ENCODE peak calls at places on chromosomes 16 and 17, in eight cellular contexts. D, N, Y, P, F, I, M and E are unnamed samples. For H3K4me1, the result is how much of the 10 kb centered on the place peaks cover.

GRCh38 chr17:42853004-42853403 is 2.0 kb downstream of the AOC3 start:
- DNase-seq in D (no peak), N (no peak), Y (no peak), P (no peak), F (no peak), I (no peak), M (no peak), E (no peak)

GRCh38 chr17:64348666-64349065 is 42.0 kb downstream of the PECAM1 start:
- DNase-seq in D (no peak), N (no peak), Y (no peak), P (no peak), F (no peak), I (no peak), M (no peak), E (no peak)

GRCh38 chr17:43211480-43212402 is at the start of gene TMEM106A:
- DNase-seq in D (peak), N (peak), Y (peak), P (peak), F (peak), I (peak), M (peak), E (peak)

GRCh38 chr16:11138026-11138768 is 117.8 kb downstream of the SOCS1 start:
- DNase-seq in D (no peak), N (no peak), Y (no peak), P (peak), F (no peak), I (no peak), M (no peak), E (no peak)

GRCh38 chr16:11056989-11057645 is 112.8 kb downstream of the CLEC16A start:
- DNase-seq in D (no peak), N (peak), Y (no peak), P (no peak), F (no peak), I (no peak), M (no peak), E (no peak)

GRCh38 chr16:70685938-70686375 is at the start of gene MTSS2:
- DNase-seq in D (no peak), N (peak), Y (peak), P (peak), F (peak), I (peak), M (peak), E (peak)

GRCh38 chr17:36934144-36934758 is 3.0 kb upstream of the LHX1 start:
- DNase-seq in D (no peak), N (no peak), Y (no peak), P (peak), F (peak), I (no peak), M (no peak), E (peak)

GRCh38 chr17:65697661-65698060 is 136.2 kb upstream of the AXIN2 start:
- DNase-seq in D (no peak), N (no peak), Y (no peak), P (no peak), F (no peak), I (no peak), M (no peak), E (no peak)

GRCh38 chr16:49970818-49971431 is 54.1 kb upstream of the CNEP1R1 start:
- DNase-seq in D (no peak), N (no peak), Y (no peak), P (no peak), F (no peak), I (no peak), M (no peak), E (no peak)

GRCh38 chr17:60353773-60354172 is 38.2 kb downstream of the USP32 start:
- DNase-seq in D (no peak), N (no peak), Y (no peak), P (no peak), F (no peak), I (no peak), M (no peak), E (no peak)

GRCh38 chr17:16872836-16873653 is 98.9 kb downstream of the TNFRSF13B start:
- DNase-seq in D (peak), N (no peak), Y (peak), P (peak), F (peak), I (no peak), M (no peak), E (peak)

GRCh38 chr17:60249517-60249826 is 99.7 kb downstream of the CA4 start:
- DNase-seq in D (no peak), N (no peak), Y (no peak), P (no peak), F (peak), I (no peak), M (no peak), E (no peak)

GRCh38 chr17:70405492-70406220 is 236.3 kb downstream of the KCNJ2 start:
- DNase-seq in D (no peak), N (peak), Y (no peak), P (no peak), F (no peak), I (no peak), M (no peak), E (peak)

GRCh38 chr17:29154516-29155234 is 25.5 kb downstream of the MYO18A start:
- DNase-seq in D (no peak), N (no peak), Y (peak), P (no peak), F (no peak), I (no peak), M (no peak), E (peak)

GRCh38 chr17:29157310-29157709 is 22.9 kb downstream of the MYO18A start:
- DNase-seq in D (no peak), N (no peak), Y (no peak), P (no peak), F (no peak), I (no peak), M (no peak), E (no peak)

GRCh38 chr17:29156781-29157180 is 23.4 kb downstream of the MYO18A start:
- DNase-seq in D (no peak), N (no peak), Y (no peak), P (no peak), F (no peak), I (no peak), M (no peak), E (no peak)

GRCh38 chr17:29155966-29156338 is 24.2 kb downstream of the MYO18A start:
- DNase-seq in D (no peak), N (peak), Y (no peak), P (peak), F (peak), I (no peak), M (no peak), E (peak)

GRCh38 chr17:29155235-29155965 is 24.8 kb downstream of the MYO18A start:
- DNase-seq in D (no peak), N (peak), Y (peak), P (peak), F (no peak), I (peak), M (no peak), E (peak)
- H3K4me1 ChIP-seq in D (under half), N (under half), Y (under half), P (under half), F (under half), I (under half), M (half or more), E (half or more)

DNA sequence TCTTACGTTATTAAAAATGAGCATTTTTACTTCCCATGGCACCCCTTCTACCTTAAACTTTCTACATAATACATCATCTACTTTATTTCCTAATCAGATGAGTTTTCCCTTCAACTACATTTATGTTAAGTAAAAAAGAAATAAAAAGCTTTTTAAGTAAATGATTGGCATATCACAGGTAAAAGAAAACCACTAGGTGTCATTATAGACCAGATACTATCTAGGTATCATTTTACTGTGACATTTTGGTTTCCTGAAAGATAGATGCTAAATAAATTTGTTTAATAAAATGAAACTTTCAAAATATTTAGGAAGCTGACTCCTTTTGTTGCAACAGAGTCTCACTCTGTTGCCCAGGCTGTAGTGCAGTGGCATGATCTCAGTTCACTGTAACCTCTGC is 3.8 kb upstream of the CMTM1 start:
- DNase-seq in D (no peak), N (no peak), Y (no peak), P (no peak), F (no peak), I (no peak), M (no peak), E (no peak)
- TF ChIP-seq CTCF in D (peak), N (no peak), Y (peak), P (peak), F (no peak), I (no peak), M (no peak), E (no peak)

GRCh38 chr17:77844681-77845080 is 113.8 kb upstream of the TNRC6C start:
- DNase-seq in D (no peak), N (no peak), Y (no peak), P (no peak), F (no peak), I (peak), M (no peak), E (no peak)

GRCh38 chr17:77842148-77842905 is 116.2 kb upstream of the TNRC6C start:
- DNase-seq in D (no peak), N (no peak), Y (peak), P (no peak), F (no peak), I (no peak), M (no peak), E (peak)

GRCh38 chr17:77842906-77843249 is 115.6 kb upstream of the TNRC6C start:
- DNase-seq in D (no peak), N (no peak), Y (no peak), P (no peak), F (no peak), I (peak), M (no peak), E (no peak)

GRCh38 chr17:77845541-77846225 is 112.8 kb upstream of the TNRC6C start:
- DNase-seq in D (no peak), N (no peak), Y (no peak), P (no peak), F (no peak), I (no peak), M (no peak), E (no peak)

DNA sequence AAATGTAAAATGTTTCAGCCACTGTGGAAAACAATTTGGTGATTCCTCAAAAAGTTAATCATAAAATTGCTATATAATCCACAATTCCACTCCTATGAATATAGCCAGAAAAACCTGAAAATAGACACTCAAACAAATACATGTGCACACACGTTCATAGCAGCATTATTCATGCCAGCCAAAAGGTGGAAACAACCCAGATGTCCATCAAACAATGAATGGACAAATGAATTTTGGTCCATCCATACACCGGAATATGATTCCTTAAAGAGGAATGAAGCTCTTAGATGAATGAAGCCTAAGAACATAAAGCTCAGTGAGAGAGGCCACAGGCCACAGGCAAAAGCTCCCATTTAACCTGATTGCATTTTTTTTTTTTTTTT is 114.6 kb upstream of the TNRC6C start:
- DNase-seq in D (no peak), N (no peak), Y (no peak), P (no peak), F (no peak), I (no peak), M (no peak), E (peak)
- H3K4me1 ChIP-seq in D (under half), N (under half), Y (under half), P (under half), F (under half), I (under half), M (under half), E (under half)

GRCh38 chr17:40796846-40797245 is 2.9 kb downstream of the KRT28 start:
- DNase-seq in D (no peak), N (no peak), Y (no peak), P (peak), F (no peak), I (no peak), M (no peak), E (no peak)
- TF ChIP-seq CTCF in D (no peak), N (no peak), Y (no peak), P (peak), F (no peak), I (no peak), M (no peak), E (no peak)

DNA sequence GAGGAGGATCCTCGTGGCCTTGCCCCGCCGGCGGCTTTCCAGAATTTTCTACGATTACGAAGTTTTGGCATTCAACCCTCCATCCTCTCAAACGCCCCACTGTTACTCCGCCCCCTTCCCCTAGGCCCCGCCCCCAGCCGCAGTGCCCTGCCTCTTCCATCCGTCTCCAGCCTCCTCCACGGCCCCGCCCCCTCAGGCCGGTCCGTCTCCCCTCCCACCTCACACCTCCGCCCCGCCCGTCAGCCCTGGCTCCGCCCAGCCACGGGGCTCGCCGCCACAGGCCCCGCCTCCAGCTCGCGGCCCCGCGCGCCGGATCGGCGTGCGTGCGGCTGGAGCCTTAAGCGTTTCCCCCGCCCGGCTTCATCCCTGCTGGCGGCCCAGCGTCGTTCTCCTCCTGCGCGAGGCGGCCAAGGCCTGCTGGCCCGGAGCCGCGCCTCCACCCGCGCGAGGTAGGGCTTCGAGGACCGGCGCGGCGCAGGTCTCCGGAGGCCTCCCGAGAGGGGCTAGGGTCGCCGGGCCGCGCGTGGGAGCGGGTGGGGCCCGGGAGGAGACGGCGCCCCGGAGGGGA is at the start of the genes C17orf67 and DGKE:
- DNase-seq in D (peak), N (peak), Y (peak), P (peak), F (peak), I (peak), M (peak), E (peak)
- H3K4me1 ChIP-seq in D (half or more), N (under half), Y (under half), P (under half), F (under half), I (under half), M (under half), E (under half)

GRCh38 chr16:25996052-25996451 is 304.3 kb downstream of the HS3ST4 start:
- DNase-seq in D (peak), N (no peak), Y (no peak), P (no peak), F (no peak), I (no peak), M (no peak), E (no peak)
- TF ChIP-seq CTCF in D (peak), N (no peak), Y (no peak), P (peak), F (peak), I (no peak), M (no peak), E (no peak)

DNA sequence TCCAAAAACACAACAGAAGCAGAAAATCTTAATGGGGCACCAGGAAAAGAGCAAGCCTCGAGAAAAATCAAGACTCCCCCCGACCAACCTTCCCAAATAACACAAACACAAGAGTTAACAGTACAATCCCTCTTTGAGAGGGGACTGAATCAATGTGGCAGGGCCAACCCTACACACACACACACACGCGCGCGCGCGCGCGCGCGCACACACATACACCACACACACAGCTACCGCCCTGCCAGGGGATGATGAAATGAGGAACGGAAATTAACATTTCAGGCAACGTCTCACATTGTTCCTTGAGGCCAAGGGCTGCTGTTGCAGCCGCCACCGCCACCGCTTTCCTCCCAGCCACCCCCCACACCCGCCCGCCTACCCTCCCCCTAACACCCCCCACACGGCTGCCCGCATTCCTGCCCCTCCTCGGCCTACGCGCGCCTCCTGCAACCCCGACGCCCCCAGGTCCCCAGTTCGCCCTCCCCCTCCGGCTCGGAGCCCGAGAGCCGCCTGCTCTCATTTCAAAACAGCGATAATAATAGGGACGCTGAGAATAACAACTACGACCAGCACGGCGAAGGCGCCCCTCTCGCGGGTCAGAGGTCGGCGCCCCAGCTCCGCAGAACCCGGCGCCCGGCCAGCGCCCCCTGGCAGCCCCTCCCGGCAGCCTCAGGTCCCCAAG is 1.2 kb downstream of the ANKRD11 start:
- DNase-seq in D (peak), N (peak), Y (peak), P (peak), F (peak), I (peak), M (peak), E (peak)
- H3K4me1 ChIP-seq in D (half or more), N (under half), Y (under half), P (under half), F (under half), I (under half), M (half or more), E (under half)

GRCh38 chr17:47941998-47942490 is 673 bp downstream of the PNPO start:
- DNase-seq in D (peak), N (no peak), Y (no peak), P (no peak), F (no peak), I (no peak), M (no peak), E (no peak)
- TF ChIP-seq CTCF in D (no peak), N (no peak), Y (no peak), P (no peak), F (no peak), I (no peak), M (no peak), E (no peak)

GRCh38 chr17:75536401-75536800 is 10.9 kb downstream of the LLGL2 start:
- DNase-seq in D (no peak), N (no peak), Y (peak), P (no peak), F (no peak), I (no peak), M (no peak), E (no peak)

GRCh38 chr17:75542728-75543336 is 17.3 kb downstream of the LLGL2 start:
- DNase-seq in D (no peak), N (no peak), Y (no peak), P (no peak), F (no peak), I (no peak), M (no peak), E (no peak)

GRCh38 chr17:75540923-75541503 is 15.5 kb downstream of the LLGL2 start:
- DNase-seq in D (no peak), N (no peak), Y (no peak), P (no peak), F (no peak), I (no peak), M (no peak), E (no peak)

GRCh38 chr17:75542184-75542583 is 16.7 kb downstream of the LLGL2 start:
- DNase-seq in D (no peak), N (no peak), Y (peak), P (no peak), F (no peak), I (no peak), M (no peak), E (no peak)

DNA sequence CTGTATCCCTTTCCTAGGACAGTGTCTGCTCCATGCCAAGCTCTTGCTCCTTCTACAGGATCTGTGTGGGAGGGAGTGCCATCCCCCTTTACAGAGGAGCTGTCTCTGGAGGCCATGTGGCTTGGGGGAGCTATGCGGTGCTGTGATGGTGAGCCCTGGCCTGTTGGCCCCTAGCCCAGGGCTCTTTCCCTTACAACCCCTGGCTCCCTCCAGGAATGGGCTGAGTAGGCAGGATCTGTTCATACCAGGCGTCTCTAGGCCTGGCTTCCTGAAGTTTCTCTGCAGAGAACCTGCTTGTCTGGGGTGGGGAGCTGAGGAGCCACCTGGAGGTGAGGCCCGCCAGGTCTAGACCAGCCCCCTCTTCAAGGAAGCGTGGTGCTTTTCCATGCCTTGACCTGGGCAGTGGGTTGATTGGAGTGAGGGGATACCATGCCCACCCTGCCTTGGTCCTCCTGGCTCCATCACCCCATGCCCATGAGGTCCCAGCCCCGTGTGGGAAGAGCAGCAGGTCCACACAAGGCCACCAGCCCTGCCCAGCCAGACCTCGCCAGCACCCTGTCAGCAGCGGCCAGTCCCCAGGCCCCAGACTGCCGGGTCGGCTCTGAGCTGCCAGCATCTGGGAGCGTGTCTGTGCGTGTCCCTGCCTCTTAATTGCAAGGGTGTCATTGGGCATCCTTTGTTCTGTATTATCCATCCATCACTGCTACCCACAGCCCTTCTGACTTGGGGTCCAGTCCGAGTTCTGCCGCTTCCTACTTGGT is 14.7 kb downstream of the LLGL2 start:
- DNase-seq in D (no peak), N (no peak), Y (no peak), P (no peak), F (no peak), I (no peak), M (no peak), E (no peak)
- H3K4me1 ChIP-seq in D (under half), N (under half), Y (under half), P (under half), F (under half), I (under half), M (under half), E (under half)

GRCh38 chr16:69260019-69260418 is 51.1 kb upstream of the VPS4A start:
- DNase-seq in D (no peak), N (no peak), Y (no peak), P (peak), F (no peak), I (no peak), M (no peak), E (no peak)
- TF ChIP-seq CTCF in D (no peak), N (no peak), Y (no peak), P (peak), F (no peak), I (no peak), M (no peak), E (no peak)